ENCODE peak calls at places on chromosomes 12 and 14, in five cellular contexts. X is body of pancreas; A is ELF-1; B is CD4-positive, alpha-beta T cell; U is stimulated activated CD8-positive, alpha-beta memory T cell treated with anti-CD3 and anti-CD28 coated beads, Interleukin-2, amount 100 ng/mL, for 48 hours. N is an unnamed sample.

GRCh38 chr14:95258156-95258555 is 61.6 kb downstream of the CLMN start:
- DNase-seq in X (no peak), A (no peak), B (no peak), U (no peak), N (no peak)

GRCh38 chr14:90461425-90461824 is 64.6 kb downstream of the CALM1 start:
- DNase-seq in X (no peak), A (no peak), B (no peak), U (no peak), N (no peak)

GRCh38 chr12:118055144-118055557 is 5.8 kb downstream of the WSB2 start:
- DNase-seq in X (peak), A (peak), B (peak), U (peak), N (no peak)

GRCh38 chr12:89181271-89181920 is 170.9 kb downstream of the DUSP6 start:
- DNase-seq in X (no peak), A (no peak), B (no peak), U (no peak), N (no peak)

GRCh38 chr12:5171701-5172100 is 128.0 kb downstream of the KCNA5 start:
- DNase-seq in X (peak), A (peak), B (no peak), U (no peak), N (peak)

GRCh38 chr14:32075636-32076277 is 1.3 kb upstream of the ARHGAP5 start:
- DNase-seq in X (peak), A (no peak), B (no peak), U (peak), N (no peak)

GRCh38 chr12:109727746-109728726 is 14.4 kb downstream of the FAM222A start:
- DNase-seq in X (no peak), A (no peak), B (no peak), U (no peak), N (no peak)

GRCh38 chr14:22630486-22630885 is 13.7 kb downstream of the OR6J1 start:
- DNase-seq in X (no peak), A (no peak), B (no peak), U (no peak), N (no peak)

GRCh38 chr14:58315606-58316005 is 17.3 kb downstream of the ARID4A start:
- DNase-seq in X (no peak), A (no peak), B (no peak), U (no peak), N (no peak)

GRCh38 chr12:108633534-108634224 is at the start of gene SELPLG:
- DNase-seq in X (peak), A (no peak), B (peak), U (peak), N (no peak)

GRCh38 chr14:89652352-89652751 is 235.3 kb upstream of the FOXN3 start:
- DNase-seq in X (no peak), A (no peak), B (no peak), U (no peak), N (no peak)

GRCh38 chr12:6919588-6919987 is 5.2 kb downstream of the ENO2 start:
- DNase-seq in X (no peak), A (no peak), B (no peak), U (no peak), N (no peak)

GRCh38 chr12:78037707-78038106 is 207.0 kb downstream of the NAV3 start:
- DNase-seq in X (no peak), A (no peak), B (no peak), U (no peak), N (no peak)

GRCh38 chr14:68527329-68527851 is 265.5 kb downstream of the ZFP36L1 start:
- DNase-seq in X (peak), A (no peak), B (no peak), U (no peak), N (no peak)

GRCh38 chr14:49992901-49993335 is 100.0 kb downstream of the ARF6 start:
- DNase-seq in X (no peak), A (no peak), B (no peak), U (no peak), N (no peak)

GRCh38 chr12:79645235-79645630 is 45.5 kb downstream of the PAWR start:
- DNase-seq in X (no peak), A (no peak), B (no peak), U (no peak), N (no peak)

GRCh38 chr12:27343255-27344000 is 10.8 kb downstream of the BMAL2 start:
- DNase-seq in X (no peak), A (no peak), B (no peak), U (no peak), N (no peak)

GRCh38 chr12:91890742-91891141 is 254.9 kb downstream of the BTG1 start:
- DNase-seq in X (no peak), A (no peak), B (no peak), U (no peak), N (no peak)

GRCh38 chr14:95328876-95329503 is 9.3 kb upstream of the CLMN start:
- DNase-seq in X (no peak), A (no peak), B (no peak), U (no peak), N (no peak)

GRCh38 chr12:77392467-77392866 is 327.1 kb upstream of the E2F7 start:
- DNase-seq in X (no peak), A (no peak), B (no peak), U (no peak), N (no peak)

GRCh38 chr12:60072911-60073310 is 477.1 kb downstream of the SLC16A7 start:
- DNase-seq in X (no peak), A (no peak), B (no peak), U (no peak), N (no peak)

GRCh38 chr14:55580401-55581010 is 499 bp downstream of the KTN1 start:
- DNase-seq in X (peak), A (no peak), B (peak), U (peak), N (no peak)

GRCh38 chr12:123763093-123763492 is 992 bp downstream of the DNAH10 start:
- DNase-seq in X (no peak), A (peak), B (no peak), U (no peak), N (no peak)

GRCh38 chr12:41121374-41121773 is 66.7 kb upstream of the PDZRN4 start:
- DNase-seq in X (no peak), A (no peak), B (no peak), U (no peak), N (no peak)

GRCh38 chr14:104770851-104771272 is 17.9 kb downstream of the SIVA1 start:
- DNase-seq in X (no peak), A (no peak), B (no peak), U (no peak), N (no peak)

GRCh38 chr14:49892301-49892635 is 614 bp upstream of the ARF6 start:
- DNase-seq in X (peak), A (no peak), B (peak), U (no peak), N (no peak)

GRCh38 chr12:131205534-131205933 is 251.8 kb downstream of the ADGRD1 start:
- DNase-seq in X (no peak), A (no peak), B (no peak), U (no peak), N (no peak)

GRCh38 chr12:123075591-123076171 is 75.2 kb downstream of the PITPNM2 start:
- DNase-seq in X (no peak), A (peak), B (peak), U (peak), N (peak)

GRCh38 chr12:9870311-9870866 is 1.2 kb upstream of the CLEC2B start:
- DNase-seq in X (no peak), A (no peak), B (no peak), U (no peak), N (no peak)

GRCh38 chr12:113103756-113104450 is 31.7 kb downstream of the RASAL1 start:
- DNase-seq in X (peak), A (peak), B (peak), U (peak), N (peak)

GRCh38 chr14:21405097-21405496 is 21.3 kb upstream of the SUPT16H start:
- DNase-seq in X (no peak), A (no peak), B (no peak), U (no peak), N (no peak)

GRCh38 chr12:95516757-95517156 is 34.5 kb downstream of the USP44 start:
- DNase-seq in X (no peak), A (no peak), B (no peak), U (no peak), N (no peak)

GRCh38 chr12:128790221-128790620 is 33.5 kb downstream of the SLC15A4 start:
- DNase-seq in X (no peak), A (no peak), B (no peak), U (no peak), N (no peak)

GRCh38 chr14:26598672-26599131 is 869 bp upstream of the NOVA1 start:
- DNase-seq in X (no peak), A (no peak), B (no peak), U (no peak), N (no peak)

GRCh38 chr14:105021656-105022275 is 883 bp upstream of the CDCA4 start:
- DNase-seq in X (peak), A (peak), B (peak), U (no peak), N (peak)

N was measured in NT2/D1.